ENCODE peak calls at places on chromosomes 11 and 22, in seven cellular contexts. A is neuronal stem cell; C is AG09309; Y is stimulated activated CD8-positive, alpha-beta memory T cell treated with anti-CD3 and anti-CD28 coated beads, Interleukin-7, amount 100 ng/mL, for 24 hours; M is IMR-90; D is endothelial cell of umbilical vein; W is CD8-positive, alpha-beta memory T cell. G is an unnamed sample.

GRCh38 chr11:73384871-73385692 is 8.9 kb downstream of the RELT start:
- DNase-seq in M (no peak), C (no peak), Y (no peak), A (no peak), W (no peak), D (peak), G (no peak)

GRCh38 chr22:11066458-11067285 is 4461.3 kb upstream of the OR11H1 start:
- DNase-seq in A (no peak), M (no peak), D (no peak), Y (no peak), C (no peak), W (no peak), G (no peak)

GRCh38 chr22:43262990-43263644 is 76.2 kb upstream of the TTLL12 start:
- DNase-seq in M (no peak), D (no peak), Y (peak), A (no peak), C (no peak), W (peak), G (no peak)

GRCh38 chr11:77547863-77548551 is 41.7 kb upstream of the AQP11 start:
- DNase-seq in C (peak), Y (no peak), D (peak), W (peak), M (peak), A (peak), G (peak)

GRCh38 chr22:48639896-48640732 is 1187.6 kb downstream of the BRD1 start:
- DNase-seq in Y (no peak), C (no peak), M (no peak), D (no peak), A (no peak), W (no peak), G (no peak)

GRCh38 chr11:67520856-67521824 is 2.1 kb downstream of the CABP2 start:
- DNase-seq in D (no peak), A (no peak), M (no peak), C (no peak), Y (no peak), W (no peak), G (no peak)

GRCh38 chr22:37481347-37481907 is 4.8 kb downstream of the MFNG start:
- DNase-seq in D (no peak), A (no peak), M (no peak), C (no peak), W (no peak), Y (no peak), G (no peak)

GRCh38 chr11:96054870-96055705 is 131.2 kb upstream of the MTMR2 start:
- DNase-seq in M (peak), Y (no peak), C (no peak), A (peak), D (peak), W (peak), G (no peak)

GRCh38 chr11:6303657-6304056 is 16.6 kb downstream of the CAVIN3 start:
- DNase-seq in W (no peak), Y (no peak), D (no peak), C (no peak), A (peak), M (no peak), G (no peak)

GRCh38 chr11:33478111-33478573 is 221.0 kb downstream of the HIPK3 start:
- DNase-seq in D (no peak), C (no peak), M (no peak), A (no peak), Y (no peak), W (no peak), G (no peak)

GRCh38 chr22:40210814-40211213 is 33.1 kb downstream of the TNRC6B start:
- DNase-seq in A (no peak), M (no peak), C (no peak), Y (no peak), W (no peak), D (no peak), G (no peak)

GRCh38 chr22:27686534-27686933 is 115.0 kb downstream of the MN1 start:
- DNase-seq in A (no peak), W (no peak), D (peak), C (no peak), Y (no peak), M (peak), G (no peak)

GRCh38 chr11:1640076-1640946 is 10.7 kb downstream of the KRTAP5-5 start:
- DNase-seq in W (peak), A (peak), D (no peak), M (no peak), C (no peak), Y (no peak), G (no peak)

GRCh38 chr22:19775496-19776325 is 15.1 kb downstream of the TBX1 start:
- DNase-seq in W (no peak), D (no peak), M (no peak), C (no peak), Y (no peak), A (no peak), G (no peak)

GRCh38 chr11:115222863-115223530 is 281.2 kb downstream of the CADM1 start:
- DNase-seq in D (no peak), M (no peak), C (no peak), Y (no peak), A (no peak), W (no peak), G (no peak)

GRCh38 chr11:124884340-124884739 is 13.3 kb downstream of the ROBO4 start:
- DNase-seq in A (no peak), C (no peak), D (no peak), Y (no peak), M (no peak), W (no peak), G (no peak)

G was measured in GM04504.